ENCODE peak calls at places on chromosome 10, in five cellular contexts. X is cardiac fibroblast, N is endothelial cell, H is fibroblast of the aortic adventitia, W is MM.1S. U is an unnamed sample.

GRCh38 chr10:8346861-8347260 is 292.4 kb downstream of the GATA3 start:
- DNase-seq in X (no peak), N (no peak), H (no peak), W (no peak), U (no peak)

GRCh38 chr10:120508393-120508792 is 51.4 kb downstream of the PLPP4 start:
- DNase-seq in X (peak; percentile 55), N (no peak), H (peak; percentile 74), W (no peak), U (no peak)

GRCh38 chr10:117442944-117443676 is 67.9 kb upstream of the PDZD8 start:
- DNase-seq in X (peak; percentile 83), N (peak; percentile 71), H (peak; percentile 80), W (peak; percentile 46), U (no peak)

GRCh38 chr10:12484945-12485805 is 135.8 kb downstream of the CAMK1D start:
- DNase-seq in X (peak; percentile 33), N (no peak), H (no peak), W (peak; percentile 75), U (no peak)

GRCh38 chr10:112767156-112767555 is 182.9 kb upstream of the TCF7L2 start:
- DNase-seq in X (no peak), N (no peak), H (no peak), W (no peak), U (no peak)

GRCh38 chr10:15459218-15459617 is 88.1 kb upstream of the FAM171A1 start:
- DNase-seq in X (no peak), N (no peak), H (no peak), W (no peak), U (no peak)

GRCh38 chr10:60521974-60522405 is 132.3 kb upstream of the ANK3 start:
- DNase-seq in X (peak; percentile 82), N (peak; percentile 15), H (peak; percentile 96), W (peak; percentile 90), U (no peak)

GRCh38 chr10:32244421-32245207 is 102.3 kb downstream of the EPC1 start:
- DNase-seq in X (no peak), N (no peak), H (no peak), W (no peak), U (no peak)

GRCh38 chr10:111078505-111079185 is 1.8 kb downstream of the ADRA2A start:
- DNase-seq in X (no peak), N (peak; percentile 16), H (no peak), W (no peak), U (no peak)

GRCh38 chr10:68132391-68132790 is 23.1 kb downstream of the MYPN start:
- DNase-seq in X (no peak), N (no peak), H (no peak), W (no peak), U (no peak)

GRCh38 chr10:35532141-35532540 is 73.0 kb upstream of the GJD4 start:
- DNase-seq in X (peak; percentile 22), N (no peak), H (no peak), W (no peak), U (no peak)

GRCh38 chr10:17179002-17179401 is 22.5 kb downstream of the TRDMT1 start:
- DNase-seq in X (peak; percentile 66), N (no peak), H (peak; percentile 31), W (no peak), U (no peak)

GRCh38 chr10:110431659-110432058 is 66.0 kb upstream of the DUSP5 start:
- DNase-seq in X (no peak), N (no peak), H (no peak), W (no peak), U (no peak)

GRCh38 chr10:103514244-103514643 is 20.7 kb downstream of the NEURL1 start:
- DNase-seq in X (no peak), N (no peak), H (no peak), W (no peak), U (no peak)

GRCh38 chr10:34906021-34906965 is 91.2 kb upstream of the PARD3 start:
- DNase-seq in X (peak; percentile 18), N (peak; percentile 35), H (no peak), W (no peak), U (no peak)

GRCh38 chr10:44010873-44011602 is 362.4 kb upstream of the ZNF32 start:
- DNase-seq in X (peak; percentile 71), N (no peak), H (no peak), W (peak; percentile 97), U (no peak)

GRCh38 chr10:99412100-99412499 is 18.3 kb downstream of the GOT1 start:
- DNase-seq in X (no peak), N (no peak), H (no peak), W (no peak), U (no peak)
- TF ChIP-seq CTCF in X (no peak), N (no peak), H (no peak), W (no peak), U (no peak)

GRCh38 chr10:4174197-4174596 is 389.2 kb upstream of the KLF6 start:
- DNase-seq in X (peak; percentile 8), N (no peak), H (no peak), W (no peak), U (no peak)
- TF ChIP-seq CTCF in X (no peak), N (no peak), H (no peak), W (no peak), U (no peak)

DNA sequence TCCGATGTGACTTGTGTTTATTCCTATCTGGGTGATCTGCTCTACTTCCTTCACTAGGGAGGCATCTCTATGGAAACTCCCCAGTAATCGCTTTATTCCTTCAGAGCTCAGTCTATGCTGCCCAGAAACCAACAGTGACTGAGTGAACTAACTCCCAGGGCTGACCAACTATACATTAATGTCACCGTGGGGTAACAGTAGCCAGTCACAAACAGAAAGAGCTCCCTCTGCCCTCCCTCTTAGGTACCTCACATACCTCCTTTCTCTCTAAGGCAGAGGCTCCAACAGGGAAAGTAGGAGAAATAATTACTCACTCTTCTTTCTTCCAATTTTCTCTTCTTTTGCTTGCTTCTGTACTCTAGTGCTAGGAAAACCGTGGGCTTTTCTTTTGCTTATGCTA is 855.0 kb downstream of the REEP3 start:
- DNase-seq in X (no peak), N (no peak), H (no peak), W (no peak), U (no peak)
- TF ChIP-seq CTCF in X (no peak), N (no peak), H (no peak), W (no peak), U (no peak)

DNA sequence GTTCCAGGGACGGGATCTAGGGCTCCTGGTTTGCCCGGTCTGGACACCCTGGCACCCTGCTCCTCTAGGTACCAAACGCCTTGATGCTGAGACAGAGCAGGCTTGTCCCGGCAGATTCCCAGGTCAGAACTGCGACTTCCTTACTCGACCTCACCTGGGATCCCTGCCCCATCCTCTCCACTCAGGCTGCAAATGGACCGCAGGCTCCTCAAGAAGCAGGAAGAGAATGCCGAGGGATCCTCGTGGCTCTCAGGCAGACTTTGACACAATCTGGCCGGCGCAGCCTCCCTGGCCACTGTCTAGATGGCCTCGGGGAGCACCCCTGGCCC is 360 bp upstream of the NODAL start:
- DNase-seq in X (no peak), N (no peak), H (no peak), W (no peak), U (no peak)
- TF ChIP-seq CTCF in X (no peak), N (no peak), H (no peak), W (no peak), U (no peak)

DNA sequence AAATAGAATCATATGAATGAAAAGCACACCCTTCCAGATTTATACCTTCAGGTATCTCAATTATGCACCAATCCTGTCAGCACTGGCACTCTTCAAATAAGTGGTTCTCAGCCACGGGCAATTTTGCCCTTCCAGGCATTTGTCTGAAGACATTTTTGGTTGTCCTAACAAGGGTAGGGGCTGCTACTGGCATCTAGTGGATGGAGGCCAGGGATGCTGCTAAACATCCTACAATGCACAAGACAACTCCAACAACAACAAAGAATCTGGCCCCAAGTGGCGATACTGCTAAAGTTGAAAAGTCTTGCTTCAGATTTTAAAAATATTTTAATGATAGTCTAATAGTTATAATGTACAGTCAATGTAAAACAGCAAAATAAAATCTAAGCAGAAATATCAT is 16.1 kb downstream of the CCDC186 start:
- DNase-seq in X (no peak), N (no peak), H (no peak), W (no peak), U (no peak)
- TF ChIP-seq CTCF in X (no peak), N (no peak), H (no peak), W (no peak), U (no peak)

DNA sequence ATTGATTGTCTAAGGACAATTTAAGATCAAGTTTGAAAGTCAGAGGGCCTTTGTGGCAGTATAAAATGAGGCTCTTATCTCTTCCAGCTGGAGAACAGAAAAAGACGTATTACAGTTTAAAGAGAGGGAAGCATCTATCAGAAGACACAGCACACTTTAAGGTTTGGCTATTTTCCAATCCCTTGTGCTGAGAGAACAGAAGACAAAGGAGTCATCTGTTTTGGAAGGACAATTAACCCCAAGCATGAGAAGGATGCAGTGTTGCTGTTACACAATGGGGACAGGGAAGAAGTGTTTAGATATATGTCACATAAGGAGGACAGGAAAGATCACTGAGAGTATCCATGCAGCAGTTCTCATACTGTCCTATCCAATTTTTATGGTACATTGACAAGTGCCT is 1224.2 kb upstream of the SORCS1 start:
- DNase-seq in X (no peak), N (no peak), H (no peak), W (no peak), U (no peak)
- TF ChIP-seq CTCF in X (no peak), N (no peak), H (no peak), W (no peak), U (no peak)

GRCh38 chr10:51046668-51047067 is 27.6 kb upstream of the PRKG1 start:
- DNase-seq in X (peak; percentile 23), N (no peak), H (peak; percentile 73), W (no peak), U (no peak)

GRCh38 chr10:51052152-51052551 is 22.1 kb upstream of the PRKG1 start:
- DNase-seq in X (no peak), N (no peak), H (peak; percentile 67), W (no peak), U (no peak)

GRCh38 chr10:51048792-51049191 is 25.5 kb upstream of the PRKG1 start:
- DNase-seq in X (no peak), N (no peak), H (no peak), W (no peak), U (no peak)

DNA sequence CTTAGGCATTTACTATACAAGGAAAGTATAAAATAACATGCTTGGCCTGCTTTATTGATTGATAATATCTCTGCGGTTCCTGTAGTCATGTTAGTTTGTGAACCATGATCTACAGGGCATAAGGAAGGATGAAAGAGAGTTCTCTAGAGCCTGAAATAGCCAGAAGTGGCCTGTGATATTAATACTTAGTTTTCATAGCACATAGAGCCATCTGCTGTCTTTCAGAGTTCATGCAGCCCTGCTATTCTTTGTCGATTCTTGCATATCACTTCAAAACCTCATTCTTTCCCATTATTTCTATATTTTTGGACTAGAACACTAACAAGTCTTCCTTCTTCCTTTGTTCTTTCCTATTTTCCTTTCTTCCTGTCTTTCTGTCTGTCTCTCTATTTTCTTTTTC is 26.4 kb upstream of the PRKG1 start:
- DNase-seq in X (peak; percentile 32), N (no peak), H (peak; percentile 54), W (no peak), U (no peak)
- TF ChIP-seq CTCF in X (peak; percentile 24), N (no peak), H (peak; percentile 45), W (no peak), U (peak; percentile 22)

DNA sequence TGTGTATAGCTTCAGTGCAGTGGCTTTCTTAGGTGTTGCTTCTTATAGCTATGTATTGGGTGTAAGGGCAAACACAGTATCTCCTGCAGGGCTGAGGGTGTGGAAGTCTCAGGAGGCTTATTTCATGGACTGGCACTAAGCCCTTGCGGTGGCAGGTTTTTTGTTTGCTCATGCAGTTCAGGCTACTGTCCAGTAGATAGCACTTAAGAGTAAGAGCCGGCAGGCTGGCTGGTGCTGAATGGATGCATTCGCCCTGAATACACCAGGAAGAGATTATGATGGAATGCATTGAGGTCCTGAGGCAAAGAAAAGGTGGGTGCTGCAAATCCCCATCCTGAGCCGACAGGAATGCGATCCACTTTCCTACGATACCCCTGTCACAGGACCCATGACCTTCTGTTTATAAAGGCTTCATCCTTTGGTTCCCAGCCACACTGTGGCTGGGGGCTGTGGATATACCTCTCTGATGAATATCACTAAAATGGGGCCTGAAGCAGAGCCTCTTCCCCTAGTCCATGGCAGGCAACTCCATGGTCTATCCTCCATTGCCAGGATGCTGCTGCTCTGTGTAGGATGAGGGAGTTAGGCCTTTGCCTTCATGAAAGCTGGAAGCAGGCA is 44.9 kb downstream of the ANXA8 start:
- DNase-seq in X (peak; percentile 82), N (peak; percentile 57), H (peak; percentile 82), W (no peak), U (peak; percentile 38)
- TF ChIP-seq CTCF in X (peak; percentile 90), N (peak; percentile 37), H (peak; percentile 88), W (peak; percentile 5), U (peak; percentile 79)